ENCODE peak calls at places on chromosomes 2 and 18, in four cellular contexts. One of them, this sample, is unnamed.

GRCh38 chr2:49248506-49248905 is 94.2 kb upstream of the FSHR start:
- DNase-seq in esophagus squamous epithelium: no peak
- DNase-seq in mammary epithelial cell: peak
- DNase-seq in foreskin fibroblast: peak
- DNase-seq in this sample: no peak

GRCh38 chr2:8710951-8711350 is 29.1 kb downstream of the ID2 start:
- DNase-seq in mammary epithelial cell: peak
- DNase-seq in foreskin fibroblast: no peak
- DNase-seq in esophagus squamous epithelium: no peak
- DNase-seq in this sample: no peak

GRCh38 chr2:224222320-224222719 is 179.6 kb downstream of the FAM124B start:
- DNase-seq in esophagus squamous epithelium: no peak
- DNase-seq in mammary epithelial cell: no peak
- DNase-seq in foreskin fibroblast: peak
- DNase-seq in this sample: no peak

GRCh38 chr2:42976400-42976799 is 184.0 kb upstream of the HAAO start:
- DNase-seq in foreskin fibroblast: no peak
- DNase-seq in esophagus squamous epithelium: no peak
- DNase-seq in mammary epithelial cell: no peak
- DNase-seq in this sample: no peak

GRCh38 chr2:16008331-16008850 is 68.0 kb downstream of the MYCN start:
- DNase-seq in foreskin fibroblast: no peak
- DNase-seq in esophagus squamous epithelium: no peak
- DNase-seq in mammary epithelial cell: no peak
- DNase-seq in this sample: no peak

GRCh38 chr2:132033365-132033764 is 128.4 kb downstream of the ANKRD30BL start:
- DNase-seq in esophagus squamous epithelium: no peak
- DNase-seq in foreskin fibroblast: no peak
- DNase-seq in mammary epithelial cell: no peak
- DNase-seq in this sample: no peak

GRCh38 chr2:174076040-174076439 is 110.9 kb upstream of the SP3 start:
- DNase-seq in foreskin fibroblast: peak
- DNase-seq in esophagus squamous epithelium: no peak
- DNase-seq in mammary epithelial cell: peak
- DNase-seq in this sample: no peak

GRCh38 chr2:171669121-171669520 is 18.1 kb upstream of the DYNC1I2 start:
- DNase-seq in mammary epithelial cell: no peak
- DNase-seq in esophagus squamous epithelium: no peak
- DNase-seq in foreskin fibroblast: no peak
- DNase-seq in this sample: no peak

GRCh38 chr2:13638181-13638580 is 921.4 kb downstream of the TRIB2 start:
- DNase-seq in esophagus squamous epithelium: no peak
- DNase-seq in mammary epithelial cell: peak
- DNase-seq in foreskin fibroblast: peak
- DNase-seq in this sample: no peak

GRCh38 chr18:67692811-67693210 is 176.3 kb upstream of the DSEL start:
- DNase-seq in foreskin fibroblast: no peak
- DNase-seq in mammary epithelial cell: no peak
- DNase-seq in esophagus squamous epithelium: no peak
- DNase-seq in this sample: no peak

GRCh38 chr2:219556413-219556812 is 12.6 kb downstream of the TMEM198 start:
- DNase-seq in mammary epithelial cell: no peak
- DNase-seq in foreskin fibroblast: no peak
- DNase-seq in esophagus squamous epithelium: no peak
- DNase-seq in this sample: no peak

GRCh38 chr2:227774011-227774624 is 28.4 kb downstream of the SCYGR8 start:
- DNase-seq in foreskin fibroblast: no peak
- DNase-seq in esophagus squamous epithelium: no peak
- DNase-seq in mammary epithelial cell: no peak
- DNase-seq in this sample: no peak

GRCh38 chr2:32357545-32358482 is 991 bp downstream of the BIRC6 start:
- DNase-seq in foreskin fibroblast: peak
- DNase-seq in esophagus squamous epithelium: no peak
- DNase-seq in mammary epithelial cell: peak
- DNase-seq in this sample: no peak

GRCh38 chr2:240663791-240664190 is 18.9 kb downstream of the AQP12B start:
- DNase-seq in foreskin fibroblast: no peak
- DNase-seq in mammary epithelial cell: no peak
- DNase-seq in esophagus squamous epithelium: no peak
- DNase-seq in this sample: no peak

GRCh38 chr2:182914852-182915251 is 48.4 kb upstream of the FRZB start:
- DNase-seq in esophagus squamous epithelium: no peak
- DNase-seq in foreskin fibroblast: no peak
- DNase-seq in mammary epithelial cell: no peak
- DNase-seq in this sample: no peak

GRCh38 chr2:179422037-179422643 is 157.5 kb upstream of the SESTD1 start:
- DNase-seq in foreskin fibroblast: peak
- DNase-seq in esophagus squamous epithelium: no peak
- DNase-seq in mammary epithelial cell: peak
- DNase-seq in this sample: peak

GRCh38 chr2:65049010-65049639 is 7.1 kb upstream of the CEP68 start:
- DNase-seq in mammary epithelial cell: no peak
- DNase-seq in foreskin fibroblast: no peak
- DNase-seq in esophagus squamous epithelium: no peak
- DNase-seq in this sample: no peak

GRCh38 chr2:57673983-57674382 is 372.6 kb upstream of the VRK2 start:
- DNase-seq in esophagus squamous epithelium: no peak
- DNase-seq in foreskin fibroblast: no peak
- DNase-seq in mammary epithelial cell: no peak
- DNase-seq in this sample: no peak

GRCh38 chr18:13443546-13443945 is 225.0 kb downstream of the LDLRAD4 start:
- DNase-seq in foreskin fibroblast: no peak
- DNase-seq in mammary epithelial cell: no peak
- DNase-seq in esophagus squamous epithelium: no peak
- DNase-seq in this sample: no peak

GRCh38 chr2:138512672-138513071 is 11.1 kb downstream of the SPOPL start:
- DNase-seq in foreskin fibroblast: peak
- DNase-seq in esophagus squamous epithelium: no peak
- DNase-seq in mammary epithelial cell: peak
- DNase-seq in this sample: no peak

GRCh38 chr18:23534276-23534675 is 31.0 kb downstream of the RMC1 start:
- DNase-seq in esophagus squamous epithelium: no peak
- DNase-seq in foreskin fibroblast: no peak
- DNase-seq in mammary epithelial cell: no peak
- DNase-seq in this sample: no peak

GRCh38 chr18:36409779-36410178 is 112.3 kb downstream of the FHOD3 start:
- DNase-seq in foreskin fibroblast: no peak
- DNase-seq in mammary epithelial cell: no peak
- DNase-seq in esophagus squamous epithelium: no peak
- DNase-seq in this sample: no peak
- TF ChIP-seq CTCF in foreskin fibroblast: no peak
- TF ChIP-seq CTCF in mammary epithelial cell: no peak
- TF ChIP-seq CTCF in esophagus squamous epithelium: no peak
- TF ChIP-seq CTCF in this sample: no peak

GRCh38 chr18:48058486-48058885 is 128.0 kb upstream of the SMAD2 start:
- DNase-seq in mammary epithelial cell: no peak
- DNase-seq in esophagus squamous epithelium: no peak
- DNase-seq in foreskin fibroblast: no peak
- DNase-seq in this sample: no peak

GRCh38 chr18:48061781-48062570 is 131.5 kb upstream of the SMAD2 start:
- DNase-seq in esophagus squamous epithelium: no peak
- DNase-seq in foreskin fibroblast: no peak
- DNase-seq in mammary epithelial cell: no peak
- DNase-seq in this sample: no peak

GRCh38 chr18:48059363-48060109 is 129.1 kb upstream of the SMAD2 start:
- DNase-seq in mammary epithelial cell: no peak
- DNase-seq in esophagus squamous epithelium: no peak
- DNase-seq in foreskin fibroblast: no peak
- DNase-seq in this sample: no peak

GRCh38 chr18:48060947-48061346 is 130.5 kb upstream of the SMAD2 start:
- DNase-seq in esophagus squamous epithelium: no peak
- DNase-seq in foreskin fibroblast: no peak
- DNase-seq in mammary epithelial cell: no peak
- DNase-seq in this sample: no peak

DNA sequence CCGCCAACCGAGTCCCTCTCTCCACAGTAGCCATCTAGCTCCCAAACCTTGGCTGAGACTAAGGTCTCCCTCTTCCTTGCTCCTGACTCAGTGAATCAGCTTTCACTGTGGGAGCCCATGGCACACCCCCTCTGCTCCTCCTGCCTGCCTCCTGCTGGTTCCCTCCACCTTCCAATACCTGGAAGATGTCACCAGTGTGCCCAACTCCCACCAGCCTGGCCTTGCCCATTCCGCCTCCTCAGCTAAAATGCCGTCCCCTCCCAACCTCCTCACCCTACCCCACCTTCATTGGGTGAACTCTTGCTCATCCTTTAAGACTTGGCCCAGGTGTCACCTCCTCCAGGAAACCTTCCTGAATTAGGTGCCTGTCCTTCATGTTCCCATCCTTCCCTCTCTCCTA is 129.9 kb upstream of the SMAD2 start:
- DNase-seq in foreskin fibroblast: no peak
- DNase-seq in esophagus squamous epithelium: no peak
- DNase-seq in mammary epithelial cell: no peak
- DNase-seq in this sample: no peak
- TF ChIP-seq CTCF in foreskin fibroblast: no peak
- TF ChIP-seq CTCF in esophagus squamous epithelium: no peak
- TF ChIP-seq CTCF in mammary epithelial cell: no peak
- TF ChIP-seq CTCF in this sample: no peak

DNA sequence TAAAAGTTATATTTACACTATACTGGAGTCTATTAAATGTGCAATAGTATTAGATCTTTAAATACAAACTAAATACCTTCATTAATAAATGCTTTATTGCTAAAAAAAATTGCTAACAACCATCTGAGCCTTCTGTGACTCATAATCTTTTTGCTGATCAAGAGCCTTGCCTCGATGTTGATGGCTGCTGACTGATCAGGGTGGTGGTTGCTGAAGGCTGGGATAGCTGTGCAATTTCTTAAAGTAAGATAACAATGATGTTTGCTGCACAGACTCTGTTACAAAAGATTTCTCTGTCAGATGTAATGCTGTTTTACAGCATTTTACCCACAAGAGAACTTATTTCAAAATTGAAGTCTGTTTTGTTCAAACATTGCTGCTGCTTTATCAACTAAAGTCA is 421.4 kb upstream of the CYRIA start:
- DNase-seq in esophagus squamous epithelium: no peak
- DNase-seq in mammary epithelial cell: no peak
- DNase-seq in foreskin fibroblast: no peak
- DNase-seq in this sample: no peak
- TF ChIP-seq CTCF in esophagus squamous epithelium: no peak
- TF ChIP-seq CTCF in mammary epithelial cell: no peak
- TF ChIP-seq CTCF in foreskin fibroblast: no peak
- TF ChIP-seq CTCF in this sample: no peak

GRCh38 chr18:36769611-36770314 is 59.0 kb downstream of the TPGS2 start:
- DNase-seq in esophagus squamous epithelium: no peak
- DNase-seq in mammary epithelial cell: no peak
- DNase-seq in foreskin fibroblast: no peak
- DNase-seq in this sample: no peak
- TF ChIP-seq CTCF in esophagus squamous epithelium: peak
- TF ChIP-seq CTCF in mammary epithelial cell: peak
- TF ChIP-seq CTCF in foreskin fibroblast: peak
- TF ChIP-seq CTCF in this sample: no peak

GRCh38 chr2:79000008-79000576 is 25.4 kb upstream of the REG3G start:
- DNase-seq in mammary epithelial cell: no peak
- DNase-seq in foreskin fibroblast: no peak
- DNase-seq in esophagus squamous epithelium: no peak
- DNase-seq in this sample: no peak

GRCh38 chr2:78993518-78994148 is 31.9 kb upstream of the REG3G start:
- DNase-seq in mammary epithelial cell: no peak
- DNase-seq in foreskin fibroblast: no peak
- DNase-seq in esophagus squamous epithelium: no peak
- DNase-seq in this sample: no peak

GRCh38 chr2:79001285-79001684 is 24.2 kb upstream of the REG3G start:
- DNase-seq in esophagus squamous epithelium: no peak
- DNase-seq in foreskin fibroblast: no peak
- DNase-seq in mammary epithelial cell: no peak
- DNase-seq in this sample: no peak

GRCh38 chr2:78994789-78995188 is 30.7 kb upstream of the REG3G start:
- DNase-seq in foreskin fibroblast: no peak
- DNase-seq in esophagus squamous epithelium: no peak
- DNase-seq in mammary epithelial cell: no peak
- DNase-seq in this sample: no peak

GRCh38 chr2:78999410-78999809 is 26.1 kb upstream of the REG3G start:
- DNase-seq in esophagus squamous epithelium: no peak
- DNase-seq in mammary epithelial cell: no peak
- DNase-seq in foreskin fibroblast: peak
- DNase-seq in this sample: no peak
- TF ChIP-seq CTCF in esophagus squamous epithelium: no peak
- TF ChIP-seq CTCF in mammary epithelial cell: peak
- TF ChIP-seq CTCF in foreskin fibroblast: no peak
- TF ChIP-seq CTCF in this sample: no peak

GRCh38 chr18:32669549-32670165 is 103.2 kb downstream of the KLHL14 start:
- DNase-seq in esophagus squamous epithelium: no peak
- DNase-seq in foreskin fibroblast: no peak
- DNase-seq in mammary epithelial cell: no peak
- DNase-seq in this sample: no peak
- TF ChIP-seq CTCF in esophagus squamous epithelium: no peak
- TF ChIP-seq CTCF in foreskin fibroblast: peak
- TF ChIP-seq CTCF in mammary epithelial cell: no peak
- TF ChIP-seq CTCF in this sample: no peak

This sample was measured in omental fat pad.